ENCODE peak calls at places on chromosomes 5 and 9, in four cellular contexts. F is IMR-90, R is GM23338, C is sigmoid colon. W is an unnamed sample.

GRCh38 chr5:169213479-169213878 is 87.5 kb downstream of the SLIT3 start:
- DNase-seq in F (no peak), R (no peak), C (no peak), W (no peak)

GRCh38 chr5:127002390-127002789 is 28.0 kb downstream of the MARCHF3 start:
- DNase-seq in R (no peak), F (peak), C (no peak), W (no peak)

GRCh38 chr5:119269061-119269579 is 86.7 kb upstream of the TNFAIP8 start:
- DNase-seq in R (peak), F (peak), C (peak), W (peak)

GRCh38 chr5:180138976-180139730 is 67.6 kb upstream of the RNF130 start:
- DNase-seq in F (no peak), C (no peak), R (no peak), W (no peak)

GRCh38 chr9:134396258-134396742 is 70.0 kb downstream of the RXRA start:
- DNase-seq in R (no peak), C (no peak), F (no peak), W (no peak)

GRCh38 chr5:109418752-109419352 is 9.1 kb upstream of the PJA2 start:
- DNase-seq in R (no peak), C (no peak), F (no peak), W (no peak)

GRCh38 chr5:9544502-9545300 is 1.2 kb downstream of the SEMA5A start:
- DNase-seq in C (peak), F (peak), R (peak), W (peak)

GRCh38 chr5:17020586-17021362 is 84.7 kb upstream of the MYO10 start:
- DNase-seq in C (no peak), R (no peak), F (peak), W (no peak)

GRCh38 chr5:1536298-1537165 is 12.8 kb upstream of the LPCAT1 start:
- DNase-seq in R (no peak), F (peak), C (peak), W (no peak)

GRCh38 chr9:21559402-21560280 is 77.5 kb upstream of the IFNE start:
- DNase-seq in R (peak), C (peak), F (peak), W (peak)

GRCh38 chr5:6674421-6674820 is 38.8 kb upstream of the TENT4A start:
- DNase-seq in C (no peak), F (no peak), R (no peak), W (no peak)

GRCh38 chr5:16578474-16578883 is 38.3 kb downstream of the RETREG1 start:
- DNase-seq in C (no peak), F (no peak), R (no peak), W (no peak)

GRCh38 chr5:106399381-106399780 is 1271.4 kb downstream of the EFNA5 start:
- DNase-seq in F (peak), R (no peak), C (no peak), W (peak)

GRCh38 chr5:1975406-1975715 is 92.6 kb upstream of the IRX4 start:
- DNase-seq in C (no peak), R (no peak), F (no peak), W (no peak)

GRCh38 chr5:42993516-42994284 is 46.4 kb downstream of the ANXA2R start:
- DNase-seq in R (no peak), F (peak), C (no peak), W (no peak)

GRCh38 chr5:55758231-55758630 is 20.4 kb downstream of the DDX4 start:
- DNase-seq in R (no peak), C (no peak), F (no peak), W (peak)

GRCh38 chr9:20509464-20509863 is 112.8 kb downstream of the MLLT3 start:
- DNase-seq in C (no peak), F (no peak), R (no peak), W (no peak)

GRCh38 chr5:140566665-140567064 is 2.0 kb downstream of the SLC35A4 start:
- DNase-seq in C (no peak), F (no peak), R (no peak), W (no peak)

GRCh38 chr9:78089111-78089510 is 57.5 kb upstream of the GNAQ start:
- DNase-seq in F (no peak), C (no peak), R (no peak), W (no peak)

GRCh38 chr5:149083846-149084245 is 21.0 kb upstream of the SH3TC2 start:
- DNase-seq in C (no peak), F (no peak), R (no peak), W (no peak)

GRCh38 chr5:120735076-120735475 is 271.0 kb downstream of the PRR16 start:
- DNase-seq in F (peak), R (no peak), C (no peak), W (peak)

GRCh38 chr5:59416441-59416840 is 477.1 kb downstream of the PDE4D start:
- DNase-seq in R (no peak), C (no peak), F (peak), W (peak)

GRCh38 chr5:73031839-73032238 is 76.0 kb downstream of the FCHO2 start:
- DNase-seq in C (no peak), R (no peak), F (peak), W (peak)

GRCh38 chr5:127987354-127988148 is 96.0 kb upstream of the SLC12A2 start:
- DNase-seq in R (no peak), F (peak), C (no peak), W (no peak)

GRCh38 chr5:148012806-148013205 is 51.0 kb upstream of the SPINK5 start:
- DNase-seq in R (no peak), C (no peak), F (no peak), W (peak)

GRCh38 chr5:148005788-148006520 is 57.8 kb upstream of the SPINK5 start:
- DNase-seq in C (no peak), R (peak), F (peak), W (peak)

GRCh38 chr5:148014276-148014675 is 49.5 kb upstream of the SPINK5 start:
- DNase-seq in F (no peak), C (no peak), R (no peak), W (peak)

DNA sequence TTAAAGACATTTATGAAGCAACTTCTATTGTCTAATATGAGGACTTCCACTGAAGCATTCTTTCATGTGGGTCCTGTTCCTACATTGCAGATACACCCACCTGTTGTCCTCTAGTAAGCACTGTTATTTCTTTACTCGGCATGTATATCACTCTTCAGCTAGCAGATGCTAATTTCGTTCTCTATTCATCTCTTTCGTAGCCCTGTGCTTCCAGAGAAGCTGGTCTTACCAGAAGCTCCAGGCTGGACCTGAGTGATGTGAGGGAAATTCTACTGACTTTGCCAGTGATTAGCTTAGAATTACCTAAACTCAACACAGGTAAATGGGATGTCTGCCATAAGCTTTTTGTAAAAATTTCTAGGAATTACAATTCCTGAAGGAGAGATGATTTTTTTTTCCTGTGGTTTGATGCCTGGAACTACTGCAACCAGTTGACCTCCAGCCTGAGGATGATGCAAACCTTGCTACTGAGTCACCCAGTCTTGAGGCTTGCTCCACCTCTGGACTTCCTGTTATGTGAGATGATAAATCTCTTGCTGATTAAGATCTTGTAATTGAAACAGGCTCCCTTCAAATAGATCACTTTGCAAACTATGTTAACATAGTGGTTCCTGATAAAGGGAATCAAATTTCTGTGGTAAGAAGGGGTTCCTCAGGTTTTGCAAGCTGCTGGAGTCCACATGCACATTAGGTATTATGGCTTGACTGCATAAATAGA is 52.2 kb upstream of the SPINK5 start:
- DNase-seq in C (no peak), R (no peak), F (peak), W (peak)
- H3K27ac ChIP-seq in C (no peak), R (no peak), F (no peak), W (peak)

GRCh38 chr9:89464991-89465390 is 32.9 kb downstream of the SEMA4D start:
- DNase-seq in F (no peak), R (no peak), C (peak), W (no peak)

GRCh38 chr9:89466451-89467277 is 31.2 kb downstream of the SEMA4D start:
- DNase-seq in C (peak), F (no peak), R (no peak), W (no peak)

GRCh38 chr9:89462817-89463216 is 35.1 kb downstream of the SEMA4D start:
- DNase-seq in C (no peak), F (no peak), R (peak), W (no peak)

GRCh38 chr9:89465726-89466308 is 32.1 kb downstream of the SEMA4D start:
- DNase-seq in R (no peak), C (peak), F (no peak), W (no peak)

DNA sequence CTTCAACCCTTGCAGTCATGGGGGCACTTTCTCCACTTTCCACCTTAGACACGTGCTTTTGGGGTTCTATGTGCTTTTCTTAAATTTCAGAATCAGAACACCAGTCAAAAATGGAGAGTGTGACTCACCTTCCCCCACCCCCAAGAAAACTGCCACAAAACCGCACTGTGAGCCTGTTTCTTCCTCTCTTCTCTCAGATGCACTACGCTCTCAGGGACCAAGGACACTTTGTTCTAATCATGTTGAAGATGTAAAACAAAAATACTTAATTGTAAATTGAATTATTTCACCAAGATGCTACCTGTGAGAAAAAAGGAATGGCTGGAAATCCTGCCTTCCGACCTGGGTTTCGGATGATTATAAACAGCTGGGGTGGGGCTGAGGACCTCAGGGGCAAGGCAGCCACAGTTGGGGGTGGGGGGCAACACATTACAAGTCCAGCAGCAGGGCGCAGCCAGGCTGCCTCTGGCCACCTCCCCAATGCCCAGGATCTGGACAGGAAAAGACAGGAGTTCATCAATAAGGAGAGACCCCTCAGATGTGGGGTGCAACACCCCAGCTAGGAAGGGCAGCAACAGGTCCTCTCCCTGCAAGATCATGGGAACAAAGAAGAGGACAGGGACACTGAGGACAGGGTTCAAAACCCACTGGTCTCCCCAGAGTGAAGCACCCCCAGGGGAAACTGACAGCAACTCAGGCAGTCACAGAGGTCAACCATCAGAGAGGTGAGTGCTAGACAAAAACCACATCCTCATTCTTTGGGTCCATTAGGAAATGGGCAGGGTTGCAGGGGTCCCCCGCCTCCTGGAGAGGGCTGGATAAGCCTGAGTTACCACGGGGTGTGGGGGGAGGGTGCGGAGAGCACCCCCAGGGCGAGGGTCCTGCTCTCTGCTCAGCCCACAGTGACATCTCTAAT is 33.7 kb downstream of the SEMA4D start:
- DNase-seq in F (no peak), C (peak), R (no peak), W (no peak)
- TF ChIP-seq CTCF in F (no peak), C (no peak), R (no peak), W (no peak)

GRCh38 chr5:158054388-158055092 is 195.6 kb upstream of the CLINT1 start:
- DNase-seq in R (no peak), C (no peak), F (no peak), W (peak)

GRCh38 chr5:158060216-158060615 is 201.3 kb upstream of the CLINT1 start:
- DNase-seq in R (no peak), F (no peak), C (no peak), W (peak)

GRCh38 chr5:158058208-158058607 is 199.3 kb upstream of the CLINT1 start:
- DNase-seq in F (no peak), R (no peak), C (no peak), W (peak)

GRCh38 chr5:158054073-158054387 is 195.1 kb upstream of the CLINT1 start:
- DNase-seq in R (no peak), F (no peak), C (no peak), W (no peak)

GRCh38 chr5:158056426-158056825 is 197.5 kb upstream of the CLINT1 start:
- DNase-seq in F (peak), R (no peak), C (no peak), W (peak)
- H3K27ac ChIP-seq in F (no peak), R (no peak), C (no peak), W (no peak)

GRCh38 chr9:16258191-16258590 is 612.3 kb downstream of the BNC2 start:
- DNase-seq in R (no peak), F (no peak), C (no peak), W (no peak)

GRCh38 chr9:16255217-16255616 is 615.3 kb downstream of the BNC2 start:
- DNase-seq in F (no peak), C (no peak), R (peak), W (no peak)

GRCh38 chr9:16254674-16255073 is 615.8 kb downstream of the BNC2 start:
- DNase-seq in C (no peak), F (no peak), R (no peak), W (no peak)

GRCh38 chr9:16258708-16259107 is 611.8 kb downstream of the BNC2 start:
- DNase-seq in F (no peak), C (no peak), R (no peak), W (no peak)

GRCh38 chr9:16257604-16258003 is 612.9 kb downstream of the BNC2 start:
- DNase-seq in C (no peak), R (peak), F (no peak), W (peak)
- TF ChIP-seq CTCF in C (peak), R (peak), F (peak), W (peak)

GRCh38 chr5:12951846-12952245 is 992.6 kb downstream of the DNAH5 start:
- DNase-seq in C (no peak), F (no peak), R (no peak), W (peak)

GRCh38 chr5:12947379-12947778 is 997.1 kb downstream of the DNAH5 start:
- DNase-seq in R (no peak), F (no peak), C (no peak), W (no peak)

DNA sequence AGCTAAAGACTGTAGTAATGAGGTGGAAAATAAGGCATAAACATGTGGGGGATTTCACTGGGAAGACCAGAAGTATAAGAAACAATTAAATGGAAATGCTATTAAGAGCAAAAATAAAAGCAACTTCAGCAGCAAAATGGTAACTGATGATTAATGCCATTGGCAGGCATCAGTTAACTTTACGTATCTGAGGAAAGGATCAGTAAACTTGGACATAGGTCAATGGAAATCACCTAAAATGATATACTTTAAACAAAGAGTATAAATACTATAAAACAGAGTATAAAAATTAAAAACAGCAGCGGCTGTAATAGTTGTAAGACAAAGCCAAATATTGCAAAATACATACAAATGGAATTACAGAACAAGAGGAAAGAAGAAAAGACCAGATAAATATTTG is 992.1 kb downstream of the DNAH5 start:
- DNase-seq in F (no peak), R (no peak), C (no peak), W (peak)
- H3K27ac ChIP-seq in F (no peak), R (no peak), C (no peak), W (peak)

GRCh38 chr9:3848445-3849114 is 322.8 kb upstream of the RFX3 start:
- DNase-seq in C (no peak), F (peak), R (peak), W (peak)
- TF ChIP-seq CTCF in C (no peak), F (no peak), R (peak), W (peak)

GRCh38 chr9:127961613-127962150 is 19.1 kb downstream of the EEIG1 start:
- DNase-seq in C (no peak), F (no peak), R (no peak), W (no peak)

GRCh38 chr9:127961166-127961490 is 19.7 kb downstream of the EEIG1 start:
- DNase-seq in C (no peak), F (no peak), R (no peak), W (no peak)

GRCh38 chr9:127960410-127961165 is 20.2 kb downstream of the EEIG1 start:
- DNase-seq in F (no peak), R (no peak), C (no peak), W (no peak)

GRCh38 chr9:127959841-127960409 is 20.9 kb downstream of the EEIG1 start:
- DNase-seq in R (no peak), C (no peak), F (no peak), W (no peak)

GRCh38 chr9:127958728-127959127 is 21.1 kb upstream of the DPM2 start:
- DNase-seq in F (no peak), C (no peak), R (no peak), W (no peak)
- H3K27ac ChIP-seq in F (no peak), C (peak), R (no peak), W (no peak)

DNA sequence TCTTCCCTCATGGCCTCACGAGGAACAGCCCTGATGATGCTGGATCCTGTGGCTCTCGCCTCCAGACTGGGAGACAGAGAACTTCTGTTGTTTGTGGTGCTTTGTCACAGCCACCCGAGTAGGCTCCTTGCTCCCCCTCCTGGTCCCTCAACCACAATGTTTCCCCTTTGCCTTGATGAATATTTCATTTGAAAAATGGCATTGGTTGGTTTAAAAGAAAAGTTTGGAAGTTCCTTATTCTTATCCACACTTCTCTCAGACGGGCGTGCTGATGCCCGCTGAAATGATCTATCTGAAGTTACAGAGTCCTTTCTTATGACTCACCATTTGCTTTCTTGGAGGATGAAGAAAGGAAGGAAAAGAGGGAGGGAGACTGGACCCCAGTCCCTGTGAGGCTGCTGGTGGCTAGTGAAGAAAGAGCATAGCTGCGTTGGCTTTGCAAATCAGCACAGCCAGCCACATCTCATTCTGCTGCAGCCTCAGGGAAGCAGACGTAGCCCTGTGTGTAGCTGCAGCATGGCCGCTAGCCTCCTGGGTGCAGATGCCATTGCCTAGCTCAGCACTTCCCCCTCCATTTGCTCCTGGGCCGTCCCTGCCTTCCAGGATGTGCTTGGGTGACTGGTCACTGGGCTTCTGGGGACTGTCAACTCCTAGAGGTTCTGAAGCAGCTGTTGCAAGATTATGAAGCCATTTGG is 185.9 kb downstream of the ERCC6L2 start:
- DNase-seq in R (peak), C (no peak), F (peak), W (peak)
- TF ChIP-seq CTCF in R (peak), C (peak), F (peak), W (peak)

GRCh38 chr5:133441166-133441815 is 171.1 kb downstream of the FSTL4 start:
- DNase-seq in R (no peak), C (no peak), F (no peak), W (no peak)
- H3K27ac ChIP-seq in R (no peak), C (no peak), F (no peak), W (no peak)

GRCh38 chr5:131005963-131006684 is 158.9 kb downstream of the HINT1 start:
- DNase-seq in C (no peak), F (no peak), R (peak), W (no peak)
- TF ChIP-seq CTCF in C (no peak), F (no peak), R (peak), W (peak)

W was measured in PC-3.